ENCODE peak calls at places on chromosome 14, in eight cellular contexts. D is T-cell, V is pons, I is omental fat pad, A is AG04450, N is uterus, O is amygdala, Z is heart right ventricle. B is an unnamed sample.

GRCh38 chr14:61584258-61584657 is 111.1 kb upstream of the HIF1A start:
- DNase-seq in D (no peak), V (no peak), I (no peak), A (no peak), N (no peak), O (no peak), Z (no peak), B (no peak)

GRCh38 chr14:50600849-50601248 is 40.9 kb downstream of the ATL1 start:
- DNase-seq in D (no peak), V (no peak), I (no peak), A (no peak), N (no peak), O (no peak), Z (no peak), B (peak)

GRCh38 chr14:79585845-79586244 is 625.5 kb downstream of the DIO2 start:
- DNase-seq in D (no peak), V (no peak), I (no peak), A (no peak), N (no peak), O (no peak), Z (no peak), B (no peak)

GRCh38 chr14:89436274-89436656 is 19.2 kb upstream of the FOXN3 start:
- DNase-seq in D (no peak), V (no peak), I (no peak), A (no peak), N (no peak), O (no peak), Z (no peak), B (no peak)

GRCh38 chr14:28681681-28682080 is 84.9 kb upstream of the FOXG1 start:
- DNase-seq in D (no peak), V (no peak), I (no peak), A (no peak), N (no peak), O (no peak), Z (no peak), B (no peak)

GRCh38 chr14:75879031-75879430 is 102.8 kb downstream of the TGFB3 start:
- DNase-seq in D (no peak), V (no peak), I (no peak), A (peak), N (no peak), O (no peak), Z (no peak), B (no peak)

GRCh38 chr14:68734231-68734732 is 58.6 kb downstream of the ZFP36L1 start:
- DNase-seq in D (peak), V (no peak), I (no peak), A (no peak), N (no peak), O (no peak), Z (no peak), B (no peak)

GRCh38 chr14:55454264-55455151 is 14.1 kb upstream of the TBPL2 start:
- DNase-seq in D (no peak), V (peak), I (no peak), A (peak), N (peak), O (peak), Z (peak), B (peak)

GRCh38 chr14:73269729-73270651 is 32.7 kb downstream of the PAPLN start:
- DNase-seq in D (no peak), V (no peak), I (peak), A (no peak), N (no peak), O (no peak), Z (peak), B (peak)

GRCh38 chr14:24164591-24164991 is 3.5 kb downstream of the IRF9 start:
- DNase-seq in D (no peak), V (no peak), I (no peak), A (no peak), N (no peak), O (no peak), Z (no peak), B (no peak)

GRCh38 chr14:66137076-66137475 is 349.1 kb upstream of the CCDC196 start:
- DNase-seq in D (no peak), V (no peak), I (no peak), A (no peak), N (no peak), O (no peak), Z (no peak), B (no peak)

GRCh38 chr14:68828728-68829127 is 35.9 kb upstream of the ZFP36L1 start:
- DNase-seq in D (no peak), V (no peak), I (no peak), A (no peak), N (no peak), O (no peak), Z (no peak), B (no peak)

GRCh38 chr14:73312697-73313096 is 75.4 kb downstream of the PAPLN start:
- DNase-seq in D (no peak), V (peak), I (no peak), A (no peak), N (no peak), O (no peak), Z (no peak), B (no peak)

GRCh38 chr14:62654641-62655040 is 390.6 kb downstream of the KCNH5 start:
- DNase-seq in D (no peak), V (peak), I (no peak), A (peak), N (no peak), O (no peak), Z (no peak), B (no peak)

GRCh38 chr14:45287609-45288008 is 34.6 kb upstream of the MIS18BP1 start:
- DNase-seq in D (no peak), V (peak), I (no peak), A (no peak), N (no peak), O (no peak), Z (no peak), B (peak)

GRCh38 chr14:41761204-41761603 is 154.5 kb downstream of the LRFN5 start:
- DNase-seq in D (no peak), V (no peak), I (no peak), A (no peak), N (no peak), O (no peak), Z (no peak), B (no peak)

GRCh38 chr14:22534547-22534946 is 54.5 kb downstream of the DAD1 start:
- DNase-seq in D (no peak), V (no peak), I (no peak), A (no peak), N (no peak), O (no peak), Z (no peak), B (no peak)

GRCh38 chr14:52078093-52078492 is 9.2 kb upstream of the NID2 start:
- DNase-seq in D (no peak), V (no peak), I (no peak), A (no peak), N (no peak), O (no peak), Z (no peak), B (no peak)

GRCh38 chr14:65225299-65226159 is 123.2 kb upstream of the MAX start:
- DNase-seq in D (no peak), V (no peak), I (no peak), A (no peak), N (no peak), O (no peak), Z (no peak), B (no peak)

GRCh38 chr14:51614707-51615106 is 37.0 kb upstream of the FRMD6 start:
- DNase-seq in D (no peak), V (no peak), I (no peak), A (no peak), N (no peak), O (no peak), Z (no peak), B (no peak)

GRCh38 chr14:90409209-90409730 is 12.4 kb downstream of the CALM1 start:
- DNase-seq in D (no peak), V (peak), I (no peak), A (peak), N (peak), O (no peak), Z (peak), B (peak)

GRCh38 chr14:105419305-105420091 is at the start of gene MTA1:
- DNase-seq in D (peak), V (no peak), I (no peak), A (no peak), N (no peak), O (no peak), Z (no peak), B (no peak)

GRCh38 chr14:105097797-105098127 is 32.5 kb upstream of the GPR132 start:
- DNase-seq in D (no peak), V (no peak), I (no peak), A (no peak), N (no peak), O (no peak), Z (no peak), B (no peak)

B was measured in midbrain.